ENCODE peak calls at places on chromosome 1, in ten cellular contexts. X is H1, J is tibial artery, V is heart left ventricle, T is breast epithelium, D is vagina, N is Peyer's patch, L is adrenal gland, I is RWPE2, M is PC-9. S is an unnamed sample.

GRCh38 chr1:209769171-209769904 is 13.5 kb downstream of the TRAF3IP3 start:
- DNase-seq in J (peak; percentile 90), T (peak; percentile 68), X (no peak), L (peak; percentile 51), M (no peak), D (no peak), V (peak; percentile 84), I (no peak), N (peak; percentile 87), S (peak; percentile 53)

GRCh38 chr1:91844862-91845528 is 41.0 kb downstream of the TGFBR3 start:
- DNase-seq in D (no peak), J (peak; percentile 86), M (no peak), I (peak; percentile 68), T (no peak), V (peak; percentile 65), L (peak; percentile 87), N (no peak), X (no peak), S (no peak)

GRCh38 chr1:227437495-227438008 is 119.3 kb upstream of the CDC42BPA start:
- DNase-seq in V (no peak), X (no peak), L (no peak), D (no peak), T (no peak), M (no peak), I (no peak), N (no peak), J (no peak), S (no peak)

GRCh38 chr1:201353186-201353940 is 24.1 kb downstream of the TNNT2 start:
- DNase-seq in L (no peak), N (no peak), T (no peak), I (no peak), V (peak; percentile 26), D (no peak), J (no peak), M (peak; percentile 65), X (no peak), S (no peak)

GRCh38 chr1:18901952-18902522 is 318 bp downstream of the ALDH4A1 start:
- DNase-seq in X (no peak), M (no peak), I (no peak), V (no peak), L (no peak), N (peak; percentile 20), J (no peak), T (peak; percentile 54), D (no peak), S (no peak)

GRCh38 chr1:24343412-24344089 is 24.4 kb downstream of the GRHL3 start:
- DNase-seq in D (no peak), J (no peak), L (no peak), N (no peak), T (no peak), M (no peak), I (no peak), V (no peak), X (no peak), S (no peak)

GRCh38 chr1:116261227-116261626 is 111.8 kb upstream of the ATP1A1 start:
- DNase-seq in L (no peak), X (no peak), M (no peak), V (no peak), T (no peak), N (no peak), J (no peak), D (no peak), I (no peak), S (no peak)

GRCh38 chr1:29123871-29124365 is at the start of gene TMEM200B:
- DNase-seq in L (no peak), D (no peak), T (no peak), J (no peak), N (no peak), I (no peak), V (no peak), X (no peak), M (no peak), S (no peak)

GRCh38 chr1:67880056-67880601 is 46.9 kb upstream of the GNG12 start:
- DNase-seq in N (no peak), M (no peak), I (no peak), D (no peak), X (no peak), L (peak; percentile 83), V (peak; percentile 36), T (no peak), J (no peak), S (no peak)

GRCh38 chr1:220878223-220879081 is 791 bp upstream of the HLX start:
- DNase-seq in N (peak; percentile 68), V (peak; percentile 54), I (no peak), M (no peak), J (no peak), L (peak; percentile 20), T (no peak), X (no peak), D (no peak), S (no peak)

GRCh38 chr1:3029481-3029961 is 8.3 kb downstream of the ACTRT2 start:
- DNase-seq in T (no peak), X (no peak), D (no peak), I (no peak), L (no peak), N (no peak), J (peak; percentile 53), M (no peak), V (no peak), S (peak; percentile 17)

GRCh38 chr1:244322181-244322580 is 129.5 kb downstream of the ADSS2 start:
- DNase-seq in V (no peak), I (no peak), N (no peak), D (no peak), X (no peak), J (no peak), T (no peak), L (no peak), M (no peak), S (no peak)

GRCh38 chr1:115134850-115135484 is 45.7 kb upstream of the TSPAN2 start:
- DNase-seq in D (no peak), T (peak; percentile 53), J (peak; percentile 85), I (no peak), V (no peak), X (no peak), N (no peak), L (no peak), M (peak; percentile 63), S (no peak)

GRCh38 chr1:156436319-156437043 is 64.1 kb downstream of the MEF2D start:
- DNase-seq in J (no peak), V (no peak), N (no peak), T (no peak), L (no peak), X (no peak), D (no peak), M (no peak), I (no peak), S (no peak)

GRCh38 chr1:201737350-201738060 is 91.5 kb upstream of the IPO9 start:
- DNase-seq in D (no peak), T (no peak), M (no peak), V (peak; percentile 88), J (no peak), I (no peak), L (no peak), N (no peak), X (no peak), S (no peak)

GRCh38 chr1:6347641-6348487 is 45.7 kb downstream of the ACOT7 start:
- DNase-seq in V (no peak), L (peak; percentile 49), X (no peak), M (peak; percentile 36), J (no peak), T (no peak), D (no peak), I (peak; percentile 50), N (peak; percentile 54), S (peak; percentile 57)

GRCh38 chr1:2354511-2355407 is 36.6 kb downstream of the MORN1 start:
- DNase-seq in D (no peak), J (peak; percentile 44), M (no peak), N (no peak), L (no peak), T (no peak), I (peak; percentile 57), V (peak; percentile 14), X (no peak), S (no peak)

DNA sequence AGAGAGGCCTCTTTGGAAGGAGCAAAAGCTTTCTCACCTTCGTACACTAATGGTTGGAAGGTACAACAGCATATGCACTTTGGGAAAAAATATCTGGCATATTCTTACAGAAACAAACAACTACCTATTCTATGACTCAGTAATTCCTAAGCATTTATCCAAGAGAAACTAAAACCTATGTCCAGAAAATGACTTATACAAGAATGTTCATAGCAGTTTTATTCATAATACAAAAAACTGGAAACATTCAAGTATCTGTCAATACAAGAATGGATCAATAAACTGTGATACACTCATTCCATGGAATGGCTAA is 8.2 kb downstream of the NBPF1 start:
- DNase-seq in L (no peak), J (no peak), X (no peak), N (no peak), V (no peak), I (no peak), T (no peak), D (no peak), M (no peak), S (no peak)
- H3K4me3 ChIP-seq in L (no peak overlapping the region), J (no peak overlapping the region), X (no peak overlapping the region), N (no peak overlapping the region), V (no peak overlapping the region), I (no peak overlapping the region), T (no peak overlapping the region), D (no peak overlapping the region), M (no peak overlapping the region), S (no peak overlapping the region)

GRCh38 chr1:51237313-51237700 is 1.2 kb downstream of the RNF11 start:
- DNase-seq in D (no peak), T (no peak), M (no peak), N (no peak), J (no peak), I (no peak), V (no peak), X (no peak), L (no peak), S (no peak)
- H3K27ac ChIP-seq in D (peak overlapping the region; percentile 99), T (peak overlapping the region; percentile 99), M (peak overlapping the region; percentile 73), N (peak overlapping the region; percentile 95), J (peak overlapping the region; percentile 99), I (peak overlapping the region; percentile 73), V (peak overlapping the region; percentile 97), X (no peak overlapping the region), L (peak overlapping the region; percentile 93), S (peak overlapping the region; percentile 91)

GRCh38 chr1:12435639-12436344 is 182.2 kb downstream of the DHRS3 start:
- DNase-seq in M (no peak), I (no peak), L (no peak), T (no peak), V (no peak), D (no peak), X (no peak), N (no peak), J (no peak), S (no peak)
- H3K4me1 ChIP-seq in M (peaks cover 35% of the 10 kb centered on the region), I (peaks cover 41% of the 10 kb centered on the region), L (peaks cover 23% of the 10 kb centered on the region), T (peaks cover 12% of the 10 kb centered on the region), V (peaks cover 43% of the 10 kb centered on the region), D (peaks cover 66% of the 10 kb centered on the region), X (peaks cover 3% of the 10 kb centered on the region), N (peaks cover 29% of the 10 kb centered on the region), J (peaks cover 53% of the 10 kb centered on the region), S (peaks cover 74% of the 10 kb centered on the region)

DNA sequence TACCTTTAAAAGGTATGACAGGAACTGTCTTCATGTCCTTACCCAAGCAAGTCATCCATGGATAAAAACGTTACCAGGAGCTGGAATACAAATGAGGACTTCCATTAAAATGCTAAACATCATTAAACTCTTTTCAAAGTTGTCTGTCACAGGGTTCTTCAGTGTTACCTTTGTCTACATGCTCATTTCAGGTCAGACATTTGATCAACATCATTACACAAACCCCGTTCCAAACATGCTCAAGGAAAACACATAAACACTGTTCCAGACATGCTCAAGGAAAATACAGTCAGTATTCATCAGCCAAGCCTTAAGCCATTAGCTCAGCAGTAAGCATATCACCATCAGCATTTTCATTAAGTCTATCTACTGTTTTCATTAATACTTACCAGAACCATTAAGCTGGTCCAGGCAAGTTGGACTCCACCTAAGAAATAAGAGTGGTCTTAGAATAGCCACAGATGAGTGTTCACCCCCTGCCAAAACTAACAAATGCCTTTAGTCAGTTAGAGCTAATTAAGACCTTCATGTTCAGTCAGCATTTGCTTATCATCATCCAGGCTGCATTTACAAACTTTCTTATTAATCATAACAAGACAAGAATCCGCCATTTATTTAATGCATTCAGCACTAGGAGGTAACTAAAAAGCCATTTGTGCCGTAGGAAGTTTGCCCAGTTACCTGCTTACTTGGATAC is 2.2 kb downstream of the GAS5 start:
- DNase-seq in N (no peak), M (no peak), L (no peak), D (no peak), V (no peak), I (no peak), X (no peak), T (no peak), J (no peak), S (no peak)
- H3K4me3 ChIP-seq in N (no peak overlapping the region), M (peak overlapping the region; percentile 95), L (no peak overlapping the region), D (peak overlapping the region; percentile 92), V (no peak overlapping the region), I (peak overlapping the region; percentile 92), X (peak overlapping the region; percentile 90), T (no peak overlapping the region), J (no peak overlapping the region), S (peak overlapping the region; percentile 88)